ENCODE peak calls at places on chromosomes 3 and 15, in nine cellular contexts. Z is sciatic nerve; E is AG08395; A is activated naive CD4-positive, alpha-beta T cell treated with anti-CD3 and anti-CD28 coated beads, Interleukin-2, amount 10 ng/mL, durations not matched to agents 7 days and 5 days; L is stomach; J is NCI-H748 treated with DMSO at 0.1 percent for 48 hours; Q is DMS 273 treated with DMSO at 0.1 percent for 48 hours; O is iPS-NIHi11; K is progenitor cell of endocrine pancreas. U is an unnamed sample.

GRCh38 chr3:195774917-195775316 is 36.8 kb downstream of the MUC4 start:
- DNase-seq in J (peak), O (peak), L (no peak), Z (no peak), E (peak), A (no peak), K (no peak), Q (peak), U (peak)

GRCh38 chr15:38130200-38130567 is 122.5 kb upstream of the SPRED1 start:
- DNase-seq in E (no peak), O (no peak), J (no peak), Z (no peak), Q (no peak), A (no peak), K (no peak), L (no peak), U (no peak)

GRCh38 chr3:127884069-127884468 is 31.0 kb upstream of the KBTBD12 start:
- DNase-seq in E (no peak), Z (no peak), O (no peak), A (no peak), K (no peak), L (no peak), J (no peak), Q (no peak), U (no peak)

GRCh38 chr3:7728566-7729519 is 772.8 kb upstream of the LMCD1 start:
- DNase-seq in O (no peak), L (no peak), Q (no peak), J (no peak), E (no peak), K (no peak), A (no peak), Z (no peak), U (no peak)

GRCh38 chr3:169354774-169355501 is 308.6 kb downstream of the MECOM start:
- DNase-seq in K (no peak), L (no peak), E (no peak), Z (no peak), J (peak), O (no peak), A (no peak), Q (no peak), U (no peak)

GRCh38 chr3:173398111-173398479 is 551 bp downstream of the NLGN1 start:
- DNase-seq in J (no peak), K (peak), O (no peak), E (no peak), Z (no peak), Q (peak), A (no peak), L (no peak), U (no peak)

GRCh38 chr15:77542491-77543001 is 90.2 kb downstream of the LINGO1 start:
- DNase-seq in A (no peak), K (no peak), O (no peak), Q (no peak), J (no peak), E (peak), L (no peak), Z (no peak), U (no peak)

GRCh38 chr3:4986611-4987373 is 7.6 kb downstream of the BHLHE40 start:
- DNase-seq in Q (peak), L (peak), Z (peak), E (peak), J (peak), O (peak), K (peak), A (peak), U (peak)

GRCh38 chr3:13064469-13064868 is 8.8 kb downstream of the IQSEC1 start:
- DNase-seq in A (no peak), E (no peak), L (no peak), J (no peak), K (no peak), O (no peak), Q (no peak), Z (no peak), U (no peak)

GRCh38 chr3:194808709-194809108 is 123.0 kb downstream of the FAM43A start:
- DNase-seq in J (no peak), O (no peak), Q (no peak), K (no peak), A (no peak), L (no peak), Z (no peak), E (peak), U (no peak)

GRCh38 chr3:196344663-196345062 is 6.5 kb upstream of the TM4SF19 start:
- DNase-seq in A (no peak), E (no peak), Z (no peak), Q (no peak), J (no peak), K (no peak), L (no peak), O (no peak), U (no peak)

GRCh38 chr3:10703875-10704274 is 112.2 kb upstream of the SLC6A11 start:
- DNase-seq in E (peak), K (no peak), Q (no peak), O (peak), Z (no peak), L (no peak), A (no peak), J (no peak), U (no peak)

GRCh38 chr15:96264351-96264798 is 66.1 kb upstream of the NR2F2 start:
- DNase-seq in J (no peak), L (peak), Q (no peak), Z (no peak), E (no peak), A (no peak), K (no peak), O (no peak), U (no peak)

GRCh38 chr3:38136272-38136806 is 588 bp downstream of the ACAA1 start:
- DNase-seq in K (no peak), J (no peak), O (no peak), L (peak), A (peak), Z (no peak), E (peak), Q (no peak), U (no peak)

GRCh38 chr3:78506038-78506437 is 1261.8 kb downstream of the ROBO1 start:
- DNase-seq in K (no peak), A (no peak), Q (no peak), E (no peak), O (no peak), L (no peak), Z (no peak), J (no peak), U (no peak)

GRCh38 chr3:194675680-194676079 is 3.7 kb upstream of the LSG1 start:
- DNase-seq in Z (no peak), K (no peak), O (no peak), Q (no peak), A (no peak), L (no peak), E (no peak), J (no peak), U (no peak)

U was measured in left ventricle myocardium superior.